ENCODE peak calls at places on chromosomes 5 and 9, in ten cellular contexts. C is CD8-positive, alpha-beta T cell; Y is right atrium auricular region; W is upper lobe of right lung; K is effector memory CD4-positive, alpha-beta T cell; B is IMR-90; J is fibroblast of lung; D is pancreas; M is right cardiac atrium; L is endodermal cell. V is an unnamed sample. For H3K4me1, the result is how much of the 10 kb centered on the place peaks cover.

GRCh38 chr9:114059047-114059803 is 18.9 kb downstream of the AMBP start:
- DNase-seq in J (no peak), W (peak), Y (peak), M (peak), D (no peak), K (no peak), B (no peak), L (peak), C (no peak), V (peak)

GRCh38 chr9:109934499-109935214 is 154.7 kb downstream of the PALM2AKAP2 start:
- DNase-seq in B (peak), M (no peak), K (no peak), C (no peak), L (no peak), Y (no peak), D (no peak), J (peak), W (no peak), V (no peak)

GRCh38 chr9:73284386-73284785 is 132.7 kb downstream of the ANXA1 start:
- DNase-seq in C (no peak), Y (no peak), L (no peak), D (no peak), B (no peak), W (no peak), K (no peak), J (no peak), M (no peak), V (no peak)

GRCh38 chr9:91078041-91078441 is 276.4 kb downstream of the SYK start:
- DNase-seq in Y (no peak), C (no peak), B (no peak), W (no peak), M (no peak), D (no peak), J (peak), L (no peak), K (no peak), V (no peak)

GRCh38 chr5:138503487-138504270 is 38.4 kb downstream of the EGR1 start:
- DNase-seq in M (no peak), C (no peak), K (peak), D (no peak), Y (no peak), B (peak), L (peak), W (no peak), J (peak), V (no peak)

GRCh38 chr5:96752341-96753016 is 55.3 kb downstream of the ERAP1 start:
- DNase-seq in C (no peak), W (no peak), K (no peak), B (peak), L (no peak), M (no peak), Y (no peak), J (peak), D (peak), V (no peak)

GRCh38 chr5:10456583-10457562 is 15.2 kb downstream of the ROPN1L start:
- DNase-seq in C (no peak), L (peak), W (no peak), J (peak), Y (no peak), B (peak), M (no peak), K (no peak), D (no peak), V (peak)

GRCh38 chr5:130496215-130496614 is 592.0 kb downstream of the CHSY3 start:
- DNase-seq in L (no peak), B (no peak), D (no peak), W (no peak), Y (no peak), C (no peak), M (no peak), K (no peak), J (no peak), V (no peak)

GRCh38 chr5:66779535-66779934 is 183.3 kb downstream of the MAST4 start:
- DNase-seq in J (peak), L (no peak), D (no peak), B (no peak), W (no peak), C (no peak), M (no peak), K (no peak), Y (no peak), V (no peak)

GRCh38 chr9:129845373-129845772 is 10.1 kb downstream of the USP20 start:
- DNase-seq in K (no peak), J (no peak), W (no peak), M (no peak), L (no peak), C (no peak), Y (no peak), B (no peak), D (no peak), V (no peak)

GRCh38 chr5:158889007-158889406 is 210.7 kb downstream of the EBF1 start:
- DNase-seq in M (no peak), K (no peak), J (no peak), L (no peak), B (no peak), C (no peak), Y (no peak), W (no peak), D (no peak), V (no peak)
- H3K4me1 ChIP-seq in M (under half), K (under half), J (under half), L (under half), B (under half), C (under half), Y (under half), W (under half), D (under half), V (under half)

GRCh38 chr9:95004452-95005275 is 278.2 kb downstream of the AOPEP start:
- DNase-seq in J (peak), Y (no peak), K (no peak), W (peak), C (no peak), L (peak), D (peak), B (no peak), M (peak), V (peak)

GRCh38 chr9:95008151-95008771 is 281.8 kb downstream of the AOPEP start:
- DNase-seq in M (no peak), W (no peak), B (no peak), L (no peak), J (no peak), K (no peak), C (no peak), D (peak), Y (no peak), V (no peak)

GRCh38 chr9:95005276-95006141 is 279.0 kb downstream of the AOPEP start:
- DNase-seq in L (no peak), B (no peak), Y (no peak), K (no peak), W (no peak), J (no peak), C (no peak), M (peak), D (peak), V (no peak)

GRCh38 chr9:95009459-95009858 is 283.0 kb downstream of the AOPEP start:
- DNase-seq in C (no peak), B (no peak), W (no peak), K (no peak), L (no peak), D (no peak), J (peak), Y (no peak), M (no peak), V (no peak)

DNA sequence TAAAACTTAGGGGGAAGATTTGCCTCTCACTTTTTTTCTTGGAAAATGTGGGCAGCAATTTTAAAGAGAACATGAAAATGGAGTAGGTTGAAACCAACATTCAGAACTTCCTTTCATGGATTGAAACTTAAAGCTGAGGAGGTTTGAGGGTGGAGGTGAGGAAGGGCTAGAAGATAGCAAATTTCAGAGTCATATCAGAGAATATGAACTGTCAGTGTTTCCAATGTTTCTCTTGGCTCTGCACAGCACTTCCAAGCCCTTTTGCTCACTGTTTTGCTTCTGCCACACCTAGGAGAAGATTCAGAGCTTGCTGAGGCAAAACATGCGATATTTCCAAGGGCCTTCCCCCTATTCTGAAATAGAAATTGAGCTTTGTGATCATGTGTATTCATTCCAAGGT is 281.0 kb downstream of the AOPEP start:
- DNase-seq in D (no peak), M (no peak), W (no peak), Y (no peak), J (peak), B (no peak), K (no peak), L (no peak), C (no peak), V (no peak)
- H3K27ac ChIP-seq in D (peak), M (peak), W (peak), Y (peak), J (peak), B (peak), K (no peak), L (no peak), C (no peak), V (peak)

GRCh38 chr9:104915739-104916138 is 12.2 kb downstream of the ABCA1 start:
- DNase-seq in M (no peak), D (no peak), W (no peak), Y (no peak), J (no peak), L (peak), B (no peak), K (no peak), C (no peak), V (no peak)

GRCh38 chr9:104911029-104911607 is 16.8 kb downstream of the ABCA1 start:
- DNase-seq in J (peak), C (no peak), M (no peak), B (peak), W (no peak), L (peak), Y (no peak), K (no peak), D (no peak), V (no peak)

GRCh38 chr9:104914458-104914857 is 13.5 kb downstream of the ABCA1 start:
- DNase-seq in Y (no peak), L (peak), C (no peak), B (no peak), K (no peak), M (no peak), D (no peak), J (no peak), W (no peak), V (no peak)

GRCh38 chr9:104912606-104913005 is 15.3 kb downstream of the ABCA1 start:
- DNase-seq in K (no peak), B (no peak), L (peak), W (no peak), D (no peak), M (no peak), C (no peak), J (no peak), Y (no peak), V (no peak)

DNA sequence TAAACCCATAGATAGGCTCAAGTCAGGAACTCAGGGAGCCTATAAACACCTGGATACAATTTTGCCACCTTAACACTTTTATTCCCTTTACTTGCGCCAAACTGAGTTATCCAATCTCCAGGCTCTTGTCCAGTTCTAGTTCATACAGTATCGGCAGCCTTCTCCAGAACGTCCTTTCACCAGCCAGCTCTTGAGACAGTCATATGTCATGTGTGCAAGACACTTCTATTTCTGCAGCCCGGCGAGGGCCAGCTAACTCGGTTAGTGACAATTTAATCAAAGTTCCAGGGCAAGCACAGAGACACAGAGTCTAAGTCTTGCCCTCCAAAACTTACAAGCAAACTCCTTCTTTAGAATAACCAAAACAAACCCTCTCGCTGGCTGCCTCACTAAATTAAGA is 12.9 kb downstream of the ABCA1 start:
- DNase-seq in K (no peak), L (peak), W (no peak), Y (no peak), B (no peak), M (no peak), D (no peak), J (no peak), C (no peak), V (no peak)
- H3K4me1 ChIP-seq in K (under half), L (under half), W (under half), Y (half or more), B (under half), M (under half), D (under half), J (under half), C (under half), V (half or more)

GRCh38 chr5:170314696-170315095 is 17.1 kb upstream of the LCP2 start:
- DNase-seq in L (no peak), B (no peak), Y (no peak), D (no peak), C (no peak), W (no peak), J (no peak), M (no peak), K (no peak), V (peak)
- H3K27ac ChIP-seq in L (peak), B (no peak), Y (peak), D (no peak), C (no peak), W (peak), J (no peak), M (no peak), K (no peak), V (peak)

V was measured in spleen.